ENCODE peak calls at places on chromosomes 2 and 18, in nine cellular contexts. One of them, this sample, is unnamed.

GRCh38 chr2:122748552-122749011 is 993.1 kb downstream of the TSN start:
- DNase-seq in GM20000: no peak
- DNase-seq in A549: no peak
- DNase-seq in stomach: no peak
- DNase-seq in MCF 10A: peak
- DNase-seq in tibial artery: no peak
- DNase-seq in BJ: no peak
- DNase-seq in pancreas: no peak
- DNase-seq in prostate gland: no peak
- DNase-seq in this sample: no peak

GRCh38 chr18:8507881-8508280 is 101.4 kb upstream of the RAB12 start:
- DNase-seq in pancreas: no peak
- DNase-seq in A549: no peak
- DNase-seq in prostate gland: no peak
- DNase-seq in BJ: peak
- DNase-seq in stomach: no peak
- DNase-seq in GM20000: no peak
- DNase-seq in MCF 10A: no peak
- DNase-seq in tibial artery: no peak
- DNase-seq in this sample: peak

GRCh38 chr2:99862566-99862965 is 279.8 kb downstream of the AFF3 start:
- DNase-seq in pancreas: no peak
- DNase-seq in GM20000: no peak
- DNase-seq in MCF 10A: no peak
- DNase-seq in A549: no peak
- DNase-seq in tibial artery: no peak
- DNase-seq in BJ: no peak
- DNase-seq in stomach: no peak
- DNase-seq in prostate gland: no peak
- DNase-seq in this sample: no peak

GRCh38 chr18:79507076-79507545 is 111.4 kb downstream of the NFATC1 start:
- DNase-seq in BJ: no peak
- DNase-seq in A549: no peak
- DNase-seq in pancreas: peak
- DNase-seq in MCF 10A: no peak
- DNase-seq in GM20000: no peak
- DNase-seq in stomach: peak
- DNase-seq in tibial artery: peak
- DNase-seq in prostate gland: peak
- DNase-seq in this sample: no peak

GRCh38 chr18:43934322-43935050 is 657.2 kb upstream of the SYT4 start:
- DNase-seq in GM20000: no peak
- DNase-seq in pancreas: no peak
- DNase-seq in stomach: no peak
- DNase-seq in prostate gland: no peak
- DNase-seq in BJ: no peak
- DNase-seq in MCF 10A: no peak
- DNase-seq in tibial artery: no peak
- DNase-seq in A549: no peak
- DNase-seq in this sample: no peak

GRCh38 chr2:114769110-114769509 is 326.7 kb downstream of the DPP10 start:
- DNase-seq in MCF 10A: no peak
- DNase-seq in A549: no peak
- DNase-seq in tibial artery: no peak
- DNase-seq in BJ: no peak
- DNase-seq in pancreas: no peak
- DNase-seq in GM20000: no peak
- DNase-seq in prostate gland: no peak
- DNase-seq in stomach: no peak
- DNase-seq in this sample: no peak

GRCh38 chr2:200253631-200254030 is 52.9 kb upstream of the SPATS2L start:
- DNase-seq in BJ: no peak
- DNase-seq in pancreas: peak
- DNase-seq in stomach: no peak
- DNase-seq in prostate gland: peak
- DNase-seq in A549: no peak
- DNase-seq in MCF 10A: peak
- DNase-seq in tibial artery: no peak
- DNase-seq in GM20000: no peak
- DNase-seq in this sample: no peak

GRCh38 chr18:76981388-76981968 is 151.1 kb downstream of the MBP start:
- DNase-seq in tibial artery: no peak
- DNase-seq in A549: no peak
- DNase-seq in stomach: peak
- DNase-seq in GM20000: peak
- DNase-seq in BJ: no peak
- DNase-seq in prostate gland: no peak
- DNase-seq in pancreas: no peak
- DNase-seq in MCF 10A: no peak
- DNase-seq in this sample: no peak

GRCh38 chr2:9655441-9656269 is 24.9 kb upstream of the YWHAQ start:
- DNase-seq in MCF 10A: peak
- DNase-seq in stomach: no peak
- DNase-seq in BJ: peak
- DNase-seq in pancreas: no peak
- DNase-seq in tibial artery: no peak
- DNase-seq in prostate gland: no peak
- DNase-seq in GM20000: peak
- DNase-seq in A549: peak
- DNase-seq in this sample: no peak

GRCh38 chr2:230512955-230513748 is 97.2 kb downstream of the SP100 start:
- DNase-seq in prostate gland: no peak
- DNase-seq in A549: peak
- DNase-seq in stomach: no peak
- DNase-seq in MCF 10A: no peak
- DNase-seq in BJ: no peak
- DNase-seq in tibial artery: no peak
- DNase-seq in pancreas: no peak
- DNase-seq in GM20000: no peak
- DNase-seq in this sample: no peak

GRCh38 chr2:219968685-219969345 is 341.4 kb downstream of the SLC4A3 start:
- DNase-seq in MCF 10A: peak
- DNase-seq in pancreas: no peak
- DNase-seq in BJ: no peak
- DNase-seq in prostate gland: no peak
- DNase-seq in A549: peak
- DNase-seq in tibial artery: no peak
- DNase-seq in GM20000: no peak
- DNase-seq in stomach: no peak
- DNase-seq in this sample: no peak

GRCh38 chr2:232117413-232117812 is 155.9 kb downstream of the DIS3L2 start:
- DNase-seq in BJ: no peak
- DNase-seq in prostate gland: no peak
- DNase-seq in GM20000: no peak
- DNase-seq in tibial artery: no peak
- DNase-seq in A549: peak
- DNase-seq in stomach: no peak
- DNase-seq in pancreas: no peak
- DNase-seq in MCF 10A: no peak
- DNase-seq in this sample: no peak
- TF ChIP-seq CTCF in BJ: no peak
- TF ChIP-seq CTCF in prostate gland: no peak
- TF ChIP-seq CTCF in GM20000: no peak
- TF ChIP-seq CTCF in tibial artery: no peak
- TF ChIP-seq CTCF in A549: no peak
- TF ChIP-seq CTCF in stomach: no peak
- TF ChIP-seq CTCF in pancreas: no peak
- TF ChIP-seq CTCF in MCF 10A: no peak
- TF ChIP-seq CTCF in this sample: no peak

GRCh38 chr18:70936160-70936559 is 647.3 kb downstream of the SOCS6 start:
- DNase-seq in GM20000: no peak
- DNase-seq in A549: no peak
- DNase-seq in prostate gland: no peak
- DNase-seq in pancreas: no peak
- DNase-seq in tibial artery: no peak
- DNase-seq in MCF 10A: no peak
- DNase-seq in stomach: no peak
- DNase-seq in BJ: no peak
- DNase-seq in this sample: no peak

DNA sequence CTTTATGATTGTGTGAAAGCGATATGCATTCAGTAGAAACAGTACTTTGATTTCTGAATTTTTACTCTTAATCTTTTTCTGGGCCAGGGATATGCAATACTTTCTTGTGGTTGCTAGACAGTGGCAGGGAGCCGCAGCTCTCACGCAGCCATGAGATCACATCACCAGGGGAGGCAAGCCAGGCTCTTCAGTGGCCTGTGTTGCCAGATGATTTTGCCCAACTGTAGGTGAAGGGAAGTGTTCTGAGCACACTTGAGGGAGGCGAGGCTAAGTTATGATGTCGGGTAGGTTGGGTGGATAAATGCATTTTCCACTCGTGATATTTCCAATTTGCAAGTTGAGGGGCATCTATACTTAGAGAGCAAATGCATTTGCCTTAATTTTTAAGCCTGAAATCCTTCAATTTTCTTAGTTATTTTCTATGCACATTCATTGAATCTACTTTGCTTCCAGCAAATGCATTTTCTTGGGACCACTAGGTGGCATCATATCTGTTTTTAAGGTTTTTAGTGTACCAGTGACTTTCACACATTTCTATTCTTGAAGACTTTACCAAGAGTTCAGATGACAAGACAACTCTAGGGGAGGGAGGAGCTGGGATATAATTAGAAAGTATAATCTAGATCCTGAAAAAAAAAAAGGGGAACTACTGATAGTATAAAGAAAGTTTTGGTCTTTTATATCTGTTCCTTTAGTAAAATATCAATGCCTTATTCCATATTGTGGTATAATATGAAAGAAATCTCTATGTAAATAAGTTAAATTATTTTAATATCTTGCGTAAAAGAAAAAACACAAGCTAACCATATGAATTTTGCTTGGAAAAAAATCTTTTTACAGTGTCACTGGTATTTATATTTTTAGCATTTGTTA is 643.3 kb downstream of the SOCS6 start:
- DNase-seq in prostate gland: no peak
- DNase-seq in GM20000: peak
- DNase-seq in BJ: no peak
- DNase-seq in MCF 10A: peak
- DNase-seq in stomach: no peak
- DNase-seq in A549: peak
- DNase-seq in pancreas: no peak
- DNase-seq in tibial artery: no peak
- DNase-seq in this sample: no peak
- TF ChIP-seq CTCF in prostate gland: peak
- TF ChIP-seq CTCF in GM20000: peak
- TF ChIP-seq CTCF in BJ: peak
- TF ChIP-seq CTCF in MCF 10A: peak
- TF ChIP-seq CTCF in stomach: peak
- TF ChIP-seq CTCF in A549: peak
- TF ChIP-seq CTCF in pancreas: peak
- TF ChIP-seq CTCF in tibial artery: peak
- TF ChIP-seq CTCF in this sample: peak

DNA sequence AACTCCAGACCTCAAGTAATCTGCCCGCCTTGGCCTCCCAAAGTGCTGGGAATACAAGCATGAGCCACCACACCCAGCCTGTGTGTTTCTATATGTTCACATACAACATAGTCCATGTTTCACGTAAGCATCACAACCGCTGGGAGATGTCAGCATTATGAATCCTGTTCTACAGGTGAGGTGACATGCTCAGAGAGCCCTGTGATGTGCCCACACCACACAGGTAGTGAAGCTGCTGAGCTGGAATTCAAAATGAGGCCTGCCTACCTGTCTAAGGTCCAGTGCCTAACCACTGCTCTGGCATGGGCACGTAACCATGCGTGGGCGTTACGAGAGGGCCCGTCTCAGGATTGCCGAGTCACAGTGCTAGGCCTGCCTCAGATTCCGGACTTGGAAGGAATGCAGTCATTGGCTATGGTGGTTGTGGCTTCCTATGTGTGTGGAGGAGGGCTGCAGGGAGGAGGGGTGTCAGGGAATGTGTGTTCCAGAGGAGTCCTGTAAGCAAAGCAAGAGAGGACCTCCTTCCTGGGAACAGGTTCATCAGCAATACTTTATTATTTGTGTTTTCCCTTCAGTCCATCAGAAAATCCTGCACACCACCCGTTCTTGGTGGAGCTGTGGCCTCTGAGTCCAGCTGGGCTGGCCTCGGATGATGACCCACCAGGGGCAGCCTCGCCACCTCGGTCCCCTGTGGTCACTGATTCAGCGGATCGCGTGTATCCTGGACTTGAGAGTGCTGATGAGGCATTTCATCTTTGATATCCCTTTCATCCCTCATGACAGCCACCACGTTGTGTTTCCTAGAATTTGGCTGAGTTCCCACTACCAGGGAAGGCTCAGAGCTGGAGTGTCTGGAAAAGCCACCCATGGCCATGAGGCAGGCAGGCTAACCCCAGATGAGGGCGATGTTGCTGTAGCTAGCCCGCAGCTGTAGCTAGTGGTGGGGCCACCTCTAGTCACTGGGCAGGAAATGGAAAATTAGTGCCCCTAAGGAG is 31.1 kb downstream of the HK2 start:
- DNase-seq in A549: no peak
- DNase-seq in stomach: no peak
- DNase-seq in prostate gland: no peak
- DNase-seq in BJ: no peak
- DNase-seq in tibial artery: no peak
- DNase-seq in pancreas: no peak
- DNase-seq in MCF 10A: peak
- DNase-seq in GM20000: no peak
- DNase-seq in this sample: no peak
- TF ChIP-seq CTCF in A549: no peak
- TF ChIP-seq CTCF in stomach: no peak
- TF ChIP-seq CTCF in prostate gland: no peak
- TF ChIP-seq CTCF in BJ: no peak
- TF ChIP-seq CTCF in tibial artery: no peak
- TF ChIP-seq CTCF in pancreas: no peak
- TF ChIP-seq CTCF in MCF 10A: no peak
- TF ChIP-seq CTCF in GM20000: no peak
- TF ChIP-seq CTCF in this sample: no peak

DNA sequence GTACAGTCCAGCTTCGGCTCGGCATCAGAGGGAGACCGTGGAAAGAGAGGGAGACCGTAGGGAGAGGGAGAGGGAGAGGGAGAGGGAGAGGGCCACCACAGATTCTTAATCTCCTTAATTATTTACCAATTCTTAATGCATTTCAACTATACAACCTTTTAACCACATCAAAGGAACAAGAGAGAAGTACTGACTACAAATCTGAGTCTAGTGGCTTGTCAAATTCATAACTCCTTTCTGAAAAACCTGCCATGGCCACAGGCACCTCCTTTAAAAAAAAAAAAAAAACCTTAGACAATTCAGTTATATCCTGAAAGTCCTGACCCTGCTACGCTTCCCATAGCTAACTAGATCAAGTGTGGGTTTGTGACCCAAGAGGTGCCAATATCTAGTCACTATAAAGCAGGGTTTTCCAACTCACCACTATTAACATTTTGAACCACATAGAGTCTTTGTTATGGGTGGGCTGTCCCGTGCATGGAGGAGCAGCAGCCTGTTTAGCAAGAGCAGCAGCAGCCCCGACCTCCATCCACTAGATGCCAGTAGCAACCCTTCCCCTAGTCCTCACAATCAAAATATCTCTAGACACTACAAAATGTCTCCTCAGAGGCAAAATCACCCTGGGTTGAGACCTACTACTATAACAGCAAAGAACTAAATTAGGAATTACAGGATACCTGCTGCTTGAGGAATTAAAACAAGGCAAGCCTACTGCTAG is 6.8 kb downstream of the ESCO1 start:
- DNase-seq in GM20000: no peak
- DNase-seq in pancreas: no peak
- DNase-seq in prostate gland: no peak
- DNase-seq in stomach: no peak
- DNase-seq in A549: peak
- DNase-seq in tibial artery: no peak
- DNase-seq in BJ: no peak
- DNase-seq in MCF 10A: no peak
- DNase-seq in this sample: no peak
- TF ChIP-seq CTCF in GM20000: no peak
- TF ChIP-seq CTCF in pancreas: no peak
- TF ChIP-seq CTCF in prostate gland: no peak
- TF ChIP-seq CTCF in stomach: no peak
- TF ChIP-seq CTCF in A549: no peak
- TF ChIP-seq CTCF in tibial artery: no peak
- TF ChIP-seq CTCF in BJ: no peak
- TF ChIP-seq CTCF in MCF 10A: no peak
- TF ChIP-seq CTCF in this sample: no peak

This sample was measured in AG09319.